ENCODE peak calls at places on chromosome 14, in four cellular contexts. E, C, I and Z are unnamed samples.
A peak's percentile ranks its signal among the peaks of the same experiment; 100 is the strongest.

GRCh38 chr14:57189070-57189469 is 79.6 kb downstream of the EXOC5 start:
- DNase-seq in C (no peak), E (no peak), I (no peak), Z (no peak)

GRCh38 chr14:68623307-68623706 is 169.6 kb downstream of the ZFP36L1 start:
- DNase-seq in E (no peak), I (no peak), C (no peak), Z (no peak)

GRCh38 chr14:71885301-71885700 is 46.9 kb upstream of the RGS6 start:
- DNase-seq in I (no peak), C (no peak), E (no peak), Z (no peak)

GRCh38 chr14:94571950-94572349 is 9.3 kb upstream of the SERPINA5 start:
- DNase-seq in E (no peak), I (no peak), C (no peak), Z (no peak)

GRCh38 chr14:59274991-59275391 is 86.5 kb downstream of the DAAM1 start:
- DNase-seq in I (no peak), C (no peak), E (no peak), Z (no peak)

GRCh38 chr14:100305446-100306255 is 593 bp downstream of the SLC25A29 start:
- DNase-seq in C (peak; percentile 28), I (peak; percentile 67), E (no peak), Z (no peak)

GRCh38 chr14:55127491-55127951 is 1.5 kb upstream of the LGALS3 start:
- DNase-seq in I (no peak), E (no peak), C (no peak), Z (no peak)

GRCh38 chr14:57274551-57274950 is 5.8 kb downstream of the AP5M1 start:
- DNase-seq in I (no peak), C (no peak), E (no peak), Z (no peak)

GRCh38 chr14:33851931-33852330 is 98.9 kb downstream of the EGLN3 start:
- DNase-seq in I (no peak), E (no peak), C (no peak), Z (no peak)

GRCh38 chr14:92863281-92863680 is 59.7 kb upstream of the CHGA start:
- DNase-seq in I (no peak), C (no peak), E (no peak), Z (no peak)

GRCh38 chr14:35390577-35391387 is 13.8 kb downstream of the NFKBIA start:
- DNase-seq in C (no peak), I (peak; percentile 21), E (no peak), Z (no peak)

GRCh38 chr14:72104011-72104613 is 171.9 kb downstream of the RGS6 start:
- DNase-seq in C (no peak), I (peak; percentile 25), E (peak; percentile 29), Z (no peak)

GRCh38 chr14:65940056-65940735 is 527.7 kb downstream of the FUT8 start:
- DNase-seq in E (no peak), I (peak; percentile 50), C (no peak), Z (no peak)

GRCh38 chr14:51443195-51444018 is 203.4 kb downstream of the TMX1 start:
- DNase-seq in C (no peak), E (no peak), I (no peak), Z (no peak)